ENCODE peak calls at places on chromosomes 2 and 18, in nine cellular contexts. One of them, this sample, is unnamed.

GRCh38 chr2:96903318-96903717 is 33.4 kb upstream of the SEMA4C start:
- DNase-seq in activated CD8-positive, alpha-beta memory T cell treated with anti-CD3 and anti-CD28 coated beads for 4 hours: no peak
- DNase-seq in heart right ventricle: no peak
- DNase-seq in C1 segment of cervical spinal cord: no peak
- DNase-seq in AG08395: no peak
- DNase-seq in Calu3: no peak
- DNase-seq in ascending aorta: no peak
- DNase-seq in amygdala: no peak
- DNase-seq in tibial nerve: no peak
- DNase-seq in this sample: no peak

GRCh38 chr18:50654211-50654610 is 94.3 kb downstream of the MAPK4 start:
- DNase-seq in activated CD8-positive, alpha-beta memory T cell treated with anti-CD3 and anti-CD28 coated beads for 4 hours: no peak
- DNase-seq in heart right ventricle: no peak
- DNase-seq in C1 segment of cervical spinal cord: no peak
- DNase-seq in AG08395: no peak
- DNase-seq in Calu3: no peak
- DNase-seq in ascending aorta: no peak
- DNase-seq in amygdala: no peak
- DNase-seq in tibial nerve: no peak
- DNase-seq in this sample: peak

GRCh38 chr2:224221455-224221913 is 180.4 kb downstream of the FAM124B start:
- DNase-seq in activated CD8-positive, alpha-beta memory T cell treated with anti-CD3 and anti-CD28 coated beads for 4 hours: no peak
- DNase-seq in heart right ventricle: no peak
- DNase-seq in C1 segment of cervical spinal cord: no peak
- DNase-seq in AG08395: peak
- DNase-seq in Calu3: peak
- DNase-seq in ascending aorta: no peak
- DNase-seq in amygdala: no peak
- DNase-seq in tibial nerve: no peak
- DNase-seq in this sample: no peak

GRCh38 chr18:49024808-49025361 is 74.1 kb upstream of the SMAD7 start:
- DNase-seq in activated CD8-positive, alpha-beta memory T cell treated with anti-CD3 and anti-CD28 coated beads for 4 hours: no peak
- DNase-seq in heart right ventricle: no peak
- DNase-seq in C1 segment of cervical spinal cord: no peak
- DNase-seq in AG08395: no peak
- DNase-seq in Calu3: no peak
- DNase-seq in ascending aorta: no peak
- DNase-seq in amygdala: no peak
- DNase-seq in tibial nerve: no peak
- DNase-seq in this sample: no peak

GRCh38 chr2:71591044-71591443 is 137.7 kb downstream of the DYSF start:
- DNase-seq in activated CD8-positive, alpha-beta memory T cell treated with anti-CD3 and anti-CD28 coated beads for 4 hours: no peak
- DNase-seq in heart right ventricle: no peak
- DNase-seq in C1 segment of cervical spinal cord: no peak
- DNase-seq in AG08395: no peak
- DNase-seq in Calu3: no peak
- DNase-seq in ascending aorta: no peak
- DNase-seq in amygdala: no peak
- DNase-seq in tibial nerve: no peak
- DNase-seq in this sample: no peak

GRCh38 chr2:26989156-26989555 is 18.7 kb downstream of the MAPRE3 start:
- DNase-seq in activated CD8-positive, alpha-beta memory T cell treated with anti-CD3 and anti-CD28 coated beads for 4 hours: no peak
- DNase-seq in heart right ventricle: no peak
- DNase-seq in C1 segment of cervical spinal cord: no peak
- DNase-seq in AG08395: peak
- DNase-seq in Calu3: no peak
- DNase-seq in ascending aorta: no peak
- DNase-seq in amygdala: no peak
- DNase-seq in tibial nerve: no peak
- DNase-seq in this sample: no peak

GRCh38 chr2:143720093-143720664 is 591.0 kb downstream of the ARHGAP15 start:
- DNase-seq in activated CD8-positive, alpha-beta memory T cell treated with anti-CD3 and anti-CD28 coated beads for 4 hours: no peak
- DNase-seq in heart right ventricle: no peak
- DNase-seq in C1 segment of cervical spinal cord: no peak
- DNase-seq in AG08395: no peak
- DNase-seq in Calu3: no peak
- DNase-seq in ascending aorta: no peak
- DNase-seq in amygdala: no peak
- DNase-seq in tibial nerve: no peak
- DNase-seq in this sample: no peak

GRCh38 chr18:48798334-48799197 is 152.2 kb downstream of the SMAD7 start:
- DNase-seq in activated CD8-positive, alpha-beta memory T cell treated with anti-CD3 and anti-CD28 coated beads for 4 hours: no peak
- DNase-seq in heart right ventricle: no peak
- DNase-seq in C1 segment of cervical spinal cord: no peak
- DNase-seq in AG08395: no peak
- DNase-seq in Calu3: no peak
- DNase-seq in ascending aorta: no peak
- DNase-seq in amygdala: no peak
- DNase-seq in tibial nerve: no peak
- DNase-seq in this sample: peak

GRCh38 chr2:182368446-182368845 is 58.4 kb downstream of the PDE1A start:
- DNase-seq in activated CD8-positive, alpha-beta memory T cell treated with anti-CD3 and anti-CD28 coated beads for 4 hours: no peak
- DNase-seq in heart right ventricle: no peak
- DNase-seq in C1 segment of cervical spinal cord: no peak
- DNase-seq in AG08395: peak
- DNase-seq in Calu3: no peak
- DNase-seq in ascending aorta: no peak
- DNase-seq in amygdala: no peak
- DNase-seq in tibial nerve: no peak
- DNase-seq in this sample: no peak

GRCh38 chr2:161982548-161982947 is 91.5 kb downstream of the DPP4 start:
- DNase-seq in activated CD8-positive, alpha-beta memory T cell treated with anti-CD3 and anti-CD28 coated beads for 4 hours: no peak
- DNase-seq in heart right ventricle: no peak
- DNase-seq in C1 segment of cervical spinal cord: no peak
- DNase-seq in AG08395: no peak
- DNase-seq in Calu3: no peak
- DNase-seq in ascending aorta: no peak
- DNase-seq in amygdala: no peak
- DNase-seq in tibial nerve: no peak
- DNase-seq in this sample: no peak

GRCh38 chr18:58562146-58562998 is 66.5 kb downstream of the ALPK2 start:
- DNase-seq in activated CD8-positive, alpha-beta memory T cell treated with anti-CD3 and anti-CD28 coated beads for 4 hours: no peak
- DNase-seq in heart right ventricle: no peak
- DNase-seq in C1 segment of cervical spinal cord: no peak
- DNase-seq in AG08395: no peak
- DNase-seq in Calu3: no peak
- DNase-seq in ascending aorta: no peak
- DNase-seq in amygdala: no peak
- DNase-seq in tibial nerve: no peak
- DNase-seq in this sample: no peak

GRCh38 chr2:64015386-64015785 is 3.8 kb downstream of the VPS54 start:
- DNase-seq in activated CD8-positive, alpha-beta memory T cell treated with anti-CD3 and anti-CD28 coated beads for 4 hours: no peak
- DNase-seq in heart right ventricle: no peak
- DNase-seq in C1 segment of cervical spinal cord: no peak
- DNase-seq in AG08395: no peak
- DNase-seq in Calu3: no peak
- DNase-seq in ascending aorta: no peak
- DNase-seq in amygdala: no peak
- DNase-seq in tibial nerve: no peak
- DNase-seq in this sample: no peak

GRCh38 chr18:39519741-39520140 is 1954.1 kb upstream of the CELF4 start:
- DNase-seq in activated CD8-positive, alpha-beta memory T cell treated with anti-CD3 and anti-CD28 coated beads for 4 hours: no peak
- DNase-seq in heart right ventricle: no peak
- DNase-seq in C1 segment of cervical spinal cord: no peak
- DNase-seq in AG08395: no peak
- DNase-seq in Calu3: no peak
- DNase-seq in ascending aorta: no peak
- DNase-seq in amygdala: no peak
- DNase-seq in tibial nerve: no peak
- DNase-seq in this sample: no peak

GRCh38 chr2:70570041-70570661 is 16.5 kb upstream of the TGFA start:
- DNase-seq in activated CD8-positive, alpha-beta memory T cell treated with anti-CD3 and anti-CD28 coated beads for 4 hours: no peak
- DNase-seq in heart right ventricle: no peak
- DNase-seq in C1 segment of cervical spinal cord: no peak
- DNase-seq in AG08395: peak
- DNase-seq in Calu3: peak
- DNase-seq in ascending aorta: no peak
- DNase-seq in amygdala: no peak
- DNase-seq in tibial nerve: no peak
- DNase-seq in this sample: no peak

GRCh38 chr18:21682276-21683051 is 22.1 kb downstream of the ABHD3 start:
- DNase-seq in activated CD8-positive, alpha-beta memory T cell treated with anti-CD3 and anti-CD28 coated beads for 4 hours: no peak
- DNase-seq in heart right ventricle: peak
- DNase-seq in C1 segment of cervical spinal cord: peak
- DNase-seq in AG08395: peak
- DNase-seq in Calu3: no peak
- DNase-seq in ascending aorta: no peak
- DNase-seq in amygdala: no peak
- DNase-seq in tibial nerve: peak
- DNase-seq in this sample: no peak

GRCh38 chr18:52341617-52342381 is 1.8 kb downstream of the DCC start:
- DNase-seq in activated CD8-positive, alpha-beta memory T cell treated with anti-CD3 and anti-CD28 coated beads for 4 hours: no peak
- DNase-seq in heart right ventricle: no peak
- DNase-seq in C1 segment of cervical spinal cord: peak
- DNase-seq in AG08395: peak
- DNase-seq in Calu3: no peak
- DNase-seq in ascending aorta: no peak
- DNase-seq in amygdala: peak
- DNase-seq in tibial nerve: no peak
- DNase-seq in this sample: no peak

GRCh38 chr2:172200495-172201085 is 97.9 kb upstream of the DLX2 start:
- DNase-seq in activated CD8-positive, alpha-beta memory T cell treated with anti-CD3 and anti-CD28 coated beads for 4 hours: no peak
- DNase-seq in heart right ventricle: no peak
- DNase-seq in C1 segment of cervical spinal cord: no peak
- DNase-seq in AG08395: peak
- DNase-seq in Calu3: no peak
- DNase-seq in ascending aorta: no peak
- DNase-seq in amygdala: no peak
- DNase-seq in tibial nerve: no peak
- DNase-seq in this sample: no peak

GRCh38 chr18:55743133-55743532 is 155.1 kb upstream of the TCF4 start:
- DNase-seq in activated CD8-positive, alpha-beta memory T cell treated with anti-CD3 and anti-CD28 coated beads for 4 hours: no peak
- DNase-seq in heart right ventricle: no peak
- DNase-seq in C1 segment of cervical spinal cord: no peak
- DNase-seq in AG08395: no peak
- DNase-seq in Calu3: no peak
- DNase-seq in ascending aorta: no peak
- DNase-seq in amygdala: no peak
- DNase-seq in tibial nerve: no peak
- DNase-seq in this sample: no peak

GRCh38 chr2:24508878-24509277 is 17.8 kb downstream of the NCOA1 start:
- DNase-seq in activated CD8-positive, alpha-beta memory T cell treated with anti-CD3 and anti-CD28 coated beads for 4 hours: no peak
- DNase-seq in heart right ventricle: no peak
- DNase-seq in C1 segment of cervical spinal cord: no peak
- DNase-seq in AG08395: no peak
- DNase-seq in Calu3: no peak
- DNase-seq in ascending aorta: no peak
- DNase-seq in amygdala: no peak
- DNase-seq in tibial nerve: no peak
- DNase-seq in this sample: no peak

GRCh38 chr2:175414872-175415487 is 233.5 kb upstream of the ATP5MC3 start:
- DNase-seq in activated CD8-positive, alpha-beta memory T cell treated with anti-CD3 and anti-CD28 coated beads for 4 hours: no peak
- DNase-seq in heart right ventricle: peak
- DNase-seq in C1 segment of cervical spinal cord: peak
- DNase-seq in AG08395: peak
- DNase-seq in Calu3: peak
- DNase-seq in ascending aorta: no peak
- DNase-seq in amygdala: no peak
- DNase-seq in tibial nerve: peak
- DNase-seq in this sample: no peak

GRCh38 chr2:178243961-178244360 is 49.6 kb downstream of the OSBPL6 start:
- DNase-seq in activated CD8-positive, alpha-beta memory T cell treated with anti-CD3 and anti-CD28 coated beads for 4 hours: no peak
- DNase-seq in heart right ventricle: no peak
- DNase-seq in C1 segment of cervical spinal cord: no peak
- DNase-seq in AG08395: no peak
- DNase-seq in Calu3: no peak
- DNase-seq in ascending aorta: no peak
- DNase-seq in amygdala: no peak
- DNase-seq in tibial nerve: no peak
- DNase-seq in this sample: no peak

GRCh38 chr2:189657867-189658266 is 3.4 kb upstream of the ASNSD1 start:
- DNase-seq in activated CD8-positive, alpha-beta memory T cell treated with anti-CD3 and anti-CD28 coated beads for 4 hours: peak
- DNase-seq in heart right ventricle: peak
- DNase-seq in C1 segment of cervical spinal cord: no peak
- DNase-seq in AG08395: no peak
- DNase-seq in Calu3: no peak
- DNase-seq in ascending aorta: no peak
- DNase-seq in amygdala: no peak
- DNase-seq in tibial nerve: no peak
- DNase-seq in this sample: no peak

GRCh38 chr2:96692094-96692971 is 47.5 kb downstream of the LMAN2L start:
- DNase-seq in activated CD8-positive, alpha-beta memory T cell treated with anti-CD3 and anti-CD28 coated beads for 4 hours: no peak
- DNase-seq in heart right ventricle: no peak
- DNase-seq in C1 segment of cervical spinal cord: no peak
- DNase-seq in AG08395: no peak
- DNase-seq in Calu3: no peak
- DNase-seq in ascending aorta: no peak
- DNase-seq in amygdala: no peak
- DNase-seq in tibial nerve: no peak
- DNase-seq in this sample: peak

GRCh38 chr2:23128684-23129292 is 256.2 kb upstream of the KLHL29 start:
- DNase-seq in activated CD8-positive, alpha-beta memory T cell treated with anti-CD3 and anti-CD28 coated beads for 4 hours: no peak
- DNase-seq in heart right ventricle: no peak
- DNase-seq in C1 segment of cervical spinal cord: no peak
- DNase-seq in AG08395: no peak
- DNase-seq in Calu3: no peak
- DNase-seq in ascending aorta: no peak
- DNase-seq in amygdala: no peak
- DNase-seq in tibial nerve: no peak
- DNase-seq in this sample: no peak

GRCh38 chr2:179898873-179899272 is 37.5 kb upstream of the ZNF385B start:
- DNase-seq in activated CD8-positive, alpha-beta memory T cell treated with anti-CD3 and anti-CD28 coated beads for 4 hours: no peak
- DNase-seq in heart right ventricle: no peak
- DNase-seq in C1 segment of cervical spinal cord: no peak
- DNase-seq in AG08395: peak
- DNase-seq in Calu3: peak
- DNase-seq in ascending aorta: no peak
- DNase-seq in amygdala: no peak
- DNase-seq in tibial nerve: no peak
- DNase-seq in this sample: no peak

GRCh38 chr2:203584784-203585183 is 49.7 kb upstream of the RAPH1 start:
- DNase-seq in activated CD8-positive, alpha-beta memory T cell treated with anti-CD3 and anti-CD28 coated beads for 4 hours: no peak
- DNase-seq in heart right ventricle: no peak
- DNase-seq in C1 segment of cervical spinal cord: no peak
- DNase-seq in AG08395: no peak
- DNase-seq in Calu3: no peak
- DNase-seq in ascending aorta: no peak
- DNase-seq in amygdala: no peak
- DNase-seq in tibial nerve: no peak
- DNase-seq in this sample: no peak

GRCh38 chr2:63050186-63050915 is at the start of gene OTX1:
- DNase-seq in activated CD8-positive, alpha-beta memory T cell treated with anti-CD3 and anti-CD28 coated beads for 4 hours: no peak
- DNase-seq in heart right ventricle: no peak
- DNase-seq in C1 segment of cervical spinal cord: no peak
- DNase-seq in AG08395: peak
- DNase-seq in Calu3: peak
- DNase-seq in ascending aorta: no peak
- DNase-seq in amygdala: peak
- DNase-seq in tibial nerve: no peak
- DNase-seq in this sample: no peak

GRCh38 chr18:408367-408766 is 92.1 kb downstream of the COLEC12 start:
- DNase-seq in activated CD8-positive, alpha-beta memory T cell treated with anti-CD3 and anti-CD28 coated beads for 4 hours: no peak
- DNase-seq in heart right ventricle: no peak
- DNase-seq in C1 segment of cervical spinal cord: no peak
- DNase-seq in AG08395: no peak
- DNase-seq in Calu3: no peak
- DNase-seq in ascending aorta: no peak
- DNase-seq in amygdala: no peak
- DNase-seq in tibial nerve: no peak
- DNase-seq in this sample: no peak

GRCh38 chr2:178234648-178235047 is 40.3 kb downstream of the OSBPL6 start:
- DNase-seq in activated CD8-positive, alpha-beta memory T cell treated with anti-CD3 and anti-CD28 coated beads for 4 hours: no peak
- DNase-seq in heart right ventricle: no peak
- DNase-seq in C1 segment of cervical spinal cord: no peak
- DNase-seq in AG08395: peak
- DNase-seq in Calu3: no peak
- DNase-seq in ascending aorta: no peak
- DNase-seq in amygdala: no peak
- DNase-seq in tibial nerve: no peak
- DNase-seq in this sample: no peak

GRCh38 chr2:2743164-2743571 is 412.1 kb upstream of the MYT1L start:
- DNase-seq in activated CD8-positive, alpha-beta memory T cell treated with anti-CD3 and anti-CD28 coated beads for 4 hours: no peak
- DNase-seq in heart right ventricle: peak
- DNase-seq in C1 segment of cervical spinal cord: peak
- DNase-seq in AG08395: no peak
- DNase-seq in Calu3: no peak
- DNase-seq in ascending aorta: peak
- DNase-seq in amygdala: peak
- DNase-seq in tibial nerve: peak
- DNase-seq in this sample: peak

GRCh38 chr2:74941284-74941683 is 17.2 kb upstream of the POLE4 start:
- DNase-seq in activated CD8-positive, alpha-beta memory T cell treated with anti-CD3 and anti-CD28 coated beads for 4 hours: no peak
- DNase-seq in heart right ventricle: no peak
- DNase-seq in C1 segment of cervical spinal cord: no peak
- DNase-seq in AG08395: no peak
- DNase-seq in Calu3: no peak
- DNase-seq in ascending aorta: no peak
- DNase-seq in amygdala: no peak
- DNase-seq in tibial nerve: no peak
- DNase-seq in this sample: no peak

This sample was measured in cardiac septum.